ENCODE peak calls at places on chromosomes 2 and 18, in nine cellular contexts. One of them, this sample, is unnamed. For H3K4me1, the result is how much of the 10 kb centered on the place peaks cover.

GRCh38 chr18:51135795-51136194 is 61.7 kb downstream of the MEX3C start:
- DNase-seq in K562: no peak
- DNase-seq in fibroblast of lung: no peak
- DNase-seq in heart right ventricle: no peak
- DNase-seq in neural progenitor cell: no peak
- DNase-seq in body of pancreas: no peak
- DNase-seq in aorta: no peak
- DNase-seq in ovary: no peak
- DNase-seq in mammary epithelial cell: no peak
- DNase-seq in this sample: peak

GRCh38 chr2:15136639-15137038 is 424.5 kb downstream of the NBAS start:
- DNase-seq in K562: no peak
- DNase-seq in fibroblast of lung: no peak
- DNase-seq in heart right ventricle: no peak
- DNase-seq in neural progenitor cell: no peak
- DNase-seq in body of pancreas: no peak
- DNase-seq in aorta: no peak
- DNase-seq in ovary: no peak
- DNase-seq in mammary epithelial cell: no peak
- DNase-seq in this sample: no peak

GRCh38 chr18:23871410-23871809 is 143.1 kb upstream of the TTC39C start:
- DNase-seq in K562: no peak
- DNase-seq in fibroblast of lung: no peak
- DNase-seq in heart right ventricle: peak
- DNase-seq in neural progenitor cell: peak
- DNase-seq in body of pancreas: no peak
- DNase-seq in aorta: no peak
- DNase-seq in ovary: no peak
- DNase-seq in mammary epithelial cell: peak
- DNase-seq in this sample: peak

GRCh38 chr2:157427922-157428303 is 16.0 kb downstream of the CYTIP start:
- DNase-seq in K562: no peak
- DNase-seq in fibroblast of lung: no peak
- DNase-seq in heart right ventricle: no peak
- DNase-seq in neural progenitor cell: no peak
- DNase-seq in body of pancreas: no peak
- DNase-seq in aorta: no peak
- DNase-seq in ovary: no peak
- DNase-seq in mammary epithelial cell: no peak
- DNase-seq in this sample: no peak

GRCh38 chr18:65091737-65092329 is 659.0 kb upstream of the CDH7 start:
- DNase-seq in K562: no peak
- DNase-seq in fibroblast of lung: peak
- DNase-seq in heart right ventricle: no peak
- DNase-seq in neural progenitor cell: peak
- DNase-seq in body of pancreas: peak
- DNase-seq in aorta: no peak
- DNase-seq in ovary: no peak
- DNase-seq in mammary epithelial cell: no peak
- DNase-seq in this sample: no peak

GRCh38 chr2:239774142-239774462 is 251.0 kb downstream of the NDUFA10 start:
- DNase-seq in K562: no peak
- DNase-seq in fibroblast of lung: no peak
- DNase-seq in heart right ventricle: no peak
- DNase-seq in neural progenitor cell: no peak
- DNase-seq in body of pancreas: no peak
- DNase-seq in aorta: no peak
- DNase-seq in ovary: no peak
- DNase-seq in mammary epithelial cell: no peak
- DNase-seq in this sample: no peak

GRCh38 chr2:26172189-26172865 is 561 bp upstream of the GAREM2 start:
- DNase-seq in K562: peak
- DNase-seq in fibroblast of lung: no peak
- DNase-seq in heart right ventricle: no peak
- DNase-seq in neural progenitor cell: no peak
- DNase-seq in body of pancreas: no peak
- DNase-seq in aorta: no peak
- DNase-seq in ovary: no peak
- DNase-seq in mammary epithelial cell: no peak
- DNase-seq in this sample: no peak

GRCh38 chr18:38576349-38576748 is 1010.8 kb upstream of the CELF4 start:
- DNase-seq in K562: no peak
- DNase-seq in fibroblast of lung: no peak
- DNase-seq in heart right ventricle: no peak
- DNase-seq in neural progenitor cell: no peak
- DNase-seq in body of pancreas: no peak
- DNase-seq in aorta: no peak
- DNase-seq in ovary: no peak
- DNase-seq in mammary epithelial cell: no peak
- DNase-seq in this sample: peak

GRCh38 chr2:180656455-180656847 is 324.0 kb upstream of the UBE2E3 start:
- DNase-seq in K562: no peak
- DNase-seq in fibroblast of lung: no peak
- DNase-seq in heart right ventricle: no peak
- DNase-seq in neural progenitor cell: no peak
- DNase-seq in body of pancreas: no peak
- DNase-seq in aorta: no peak
- DNase-seq in ovary: no peak
- DNase-seq in mammary epithelial cell: peak
- DNase-seq in this sample: no peak

GRCh38 chr2:151437630-151438029 is 27.9 kb downstream of the RIF1 start:
- DNase-seq in K562: no peak
- DNase-seq in fibroblast of lung: peak
- DNase-seq in heart right ventricle: no peak
- DNase-seq in neural progenitor cell: peak
- DNase-seq in body of pancreas: no peak
- DNase-seq in aorta: no peak
- DNase-seq in ovary: no peak
- DNase-seq in mammary epithelial cell: peak
- DNase-seq in this sample: no peak

GRCh38 chr18:59233017-59233410 is 13.1 kb downstream of the GRP start:
- DNase-seq in K562: no peak
- DNase-seq in fibroblast of lung: no peak
- DNase-seq in heart right ventricle: no peak
- DNase-seq in neural progenitor cell: no peak
- DNase-seq in body of pancreas: no peak
- DNase-seq in aorta: no peak
- DNase-seq in ovary: no peak
- DNase-seq in mammary epithelial cell: peak
- DNase-seq in this sample: no peak

GRCh38 chr2:168159754-168160585 is 87.4 kb downstream of the STK39 start:
- DNase-seq in K562: no peak
- DNase-seq in fibroblast of lung: no peak
- DNase-seq in heart right ventricle: no peak
- DNase-seq in neural progenitor cell: no peak
- DNase-seq in body of pancreas: no peak
- DNase-seq in aorta: no peak
- DNase-seq in ovary: no peak
- DNase-seq in mammary epithelial cell: no peak
- DNase-seq in this sample: no peak

DNA sequence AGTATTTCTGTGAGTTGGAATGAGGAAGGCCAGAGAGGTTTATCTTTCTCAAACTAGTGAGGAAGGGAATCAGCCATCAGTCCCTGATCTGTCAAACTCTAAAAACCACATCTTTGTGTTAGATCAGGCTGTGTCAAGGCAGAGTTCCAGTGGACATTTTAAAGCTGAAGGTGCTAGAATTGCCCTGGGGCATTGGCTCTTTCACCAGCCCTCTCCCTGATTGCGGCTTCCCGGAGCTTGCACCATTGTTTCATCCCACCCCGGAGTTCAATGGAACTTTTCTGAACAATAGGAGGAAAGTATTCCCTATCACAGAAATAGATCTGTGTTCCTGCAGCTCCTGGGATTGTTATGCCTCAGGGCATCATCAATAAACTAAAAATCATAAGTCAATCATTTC is 110.2 kb downstream of the RNF144A start:
- DNase-seq in K562: no peak
- DNase-seq in fibroblast of lung: no peak
- DNase-seq in heart right ventricle: no peak
- DNase-seq in neural progenitor cell: no peak
- DNase-seq in body of pancreas: no peak
- DNase-seq in aorta: no peak
- DNase-seq in ovary: no peak
- DNase-seq in mammary epithelial cell: no peak
- DNase-seq in this sample: no peak
- H3K27ac ChIP-seq in K562: no peak
- H3K27ac ChIP-seq in fibroblast of lung: no peak
- H3K27ac ChIP-seq in heart right ventricle: peak
- H3K27ac ChIP-seq in neural progenitor cell: no peak
- H3K27ac ChIP-seq in body of pancreas: peak
- H3K27ac ChIP-seq in aorta: no peak
- H3K27ac ChIP-seq in ovary: no peak
- H3K27ac ChIP-seq in mammary epithelial cell: no peak
- H3K27ac ChIP-seq in this sample: no peak

GRCh38 chr2:207155516-207155915 is 10.2 kb downstream of the KLF7 start:
- DNase-seq in K562: no peak
- DNase-seq in fibroblast of lung: peak
- DNase-seq in heart right ventricle: no peak
- DNase-seq in neural progenitor cell: no peak
- DNase-seq in body of pancreas: no peak
- DNase-seq in aorta: no peak
- DNase-seq in ovary: no peak
- DNase-seq in mammary epithelial cell: no peak
- DNase-seq in this sample: no peak
- H3K4me1 ChIP-seq in K562: under half
- H3K4me1 ChIP-seq in fibroblast of lung: under half
- H3K4me1 ChIP-seq in heart right ventricle: half or more
- H3K4me1 ChIP-seq in neural progenitor cell: half or more
- H3K4me1 ChIP-seq in body of pancreas: under half
- H3K4me1 ChIP-seq in aorta: half or more
- H3K4me1 ChIP-seq in ovary: under half
- H3K4me1 ChIP-seq in mammary epithelial cell: under half
- H3K4me1 ChIP-seq in this sample: half or more

GRCh38 chr2:189442468-189442867 is 1.2 kb downstream of the WDR75 start:
- DNase-seq in K562: no peak
- DNase-seq in fibroblast of lung: no peak
- DNase-seq in heart right ventricle: no peak
- DNase-seq in neural progenitor cell: no peak
- DNase-seq in body of pancreas: no peak
- DNase-seq in aorta: no peak
- DNase-seq in ovary: peak
- DNase-seq in mammary epithelial cell: no peak
- DNase-seq in this sample: no peak
- H3K27ac ChIP-seq in K562: no peak
- H3K27ac ChIP-seq in fibroblast of lung: no peak
- H3K27ac ChIP-seq in heart right ventricle: no peak
- H3K27ac ChIP-seq in neural progenitor cell: no peak
- H3K27ac ChIP-seq in body of pancreas: no peak
- H3K27ac ChIP-seq in aorta: no peak
- H3K27ac ChIP-seq in ovary: no peak
- H3K27ac ChIP-seq in mammary epithelial cell: no peak
- H3K27ac ChIP-seq in this sample: no peak

DNA sequence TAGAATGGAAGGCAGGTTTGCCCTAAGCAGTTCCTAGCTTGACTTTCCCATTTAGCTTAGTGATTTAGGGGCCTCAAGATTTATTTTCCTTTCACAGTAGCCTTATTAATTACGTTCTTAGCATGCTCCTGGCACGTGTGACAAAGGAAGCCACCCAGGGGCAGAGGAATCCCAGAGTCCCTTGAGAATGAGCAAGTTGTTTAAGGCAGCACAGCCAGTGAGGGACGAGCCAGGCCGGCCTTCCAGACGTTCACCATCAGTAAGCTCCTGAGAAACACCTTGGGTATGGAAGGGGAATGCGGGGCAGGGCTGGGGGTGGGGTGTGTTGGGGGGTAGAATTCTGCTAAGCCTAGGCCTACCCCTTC is 76.3 kb downstream of the SOWAHC start:
- DNase-seq in K562: no peak
- DNase-seq in fibroblast of lung: no peak
- DNase-seq in heart right ventricle: no peak
- DNase-seq in neural progenitor cell: no peak
- DNase-seq in body of pancreas: no peak
- DNase-seq in aorta: no peak
- DNase-seq in ovary: peak
- DNase-seq in mammary epithelial cell: no peak
- DNase-seq in this sample: no peak
- H3K4me1 ChIP-seq in K562: under half
- H3K4me1 ChIP-seq in fibroblast of lung: under half
- H3K4me1 ChIP-seq in heart right ventricle: under half
- H3K4me1 ChIP-seq in neural progenitor cell: under half
- H3K4me1 ChIP-seq in body of pancreas: under half
- H3K4me1 ChIP-seq in aorta: under half
- H3K4me1 ChIP-seq in ovary: under half
- H3K4me1 ChIP-seq in mammary epithelial cell: under half
- H3K4me1 ChIP-seq in this sample: under half

GRCh38 chr2:101736861-101737291 is 39.4 kb downstream of the MAP4K4 start:
- DNase-seq in K562: no peak
- DNase-seq in fibroblast of lung: peak
- DNase-seq in heart right ventricle: no peak
- DNase-seq in neural progenitor cell: no peak
- DNase-seq in body of pancreas: no peak
- DNase-seq in aorta: no peak
- DNase-seq in ovary: no peak
- DNase-seq in mammary epithelial cell: peak
- DNase-seq in this sample: no peak
- H3K27ac ChIP-seq in K562: no peak
- H3K27ac ChIP-seq in fibroblast of lung: peak
- H3K27ac ChIP-seq in heart right ventricle: no peak
- H3K27ac ChIP-seq in neural progenitor cell: no peak
- H3K27ac ChIP-seq in body of pancreas: no peak
- H3K27ac ChIP-seq in aorta: no peak
- H3K27ac ChIP-seq in ovary: no peak
- H3K27ac ChIP-seq in mammary epithelial cell: peak
- H3K27ac ChIP-seq in this sample: no peak

GRCh38 chr2:7767902-7768301 is 850.7 kb downstream of the RNF144A start:
- DNase-seq in K562: no peak
- DNase-seq in fibroblast of lung: no peak
- DNase-seq in heart right ventricle: no peak
- DNase-seq in neural progenitor cell: no peak
- DNase-seq in body of pancreas: no peak
- DNase-seq in aorta: no peak
- DNase-seq in ovary: no peak
- DNase-seq in mammary epithelial cell: no peak
- DNase-seq in this sample: no peak
- H3K4me1 ChIP-seq in K562: under half
- H3K4me1 ChIP-seq in fibroblast of lung: under half
- H3K4me1 ChIP-seq in heart right ventricle: under half
- H3K4me1 ChIP-seq in neural progenitor cell: under half
- H3K4me1 ChIP-seq in body of pancreas: under half
- H3K4me1 ChIP-seq in aorta: under half
- H3K4me1 ChIP-seq in ovary: under half
- H3K4me1 ChIP-seq in mammary epithelial cell: under half
- H3K4me1 ChIP-seq in this sample: under half

This sample was measured in naive thymus-derived CD4-positive, alpha-beta T cell.